ENCODE peak calls at places on chromosomes 16 and 17, in six cellular contexts. H, E, C, F, S and K are unnamed samples.

GRCh38 chr16:27195941-27196595 is 7.3 kb upstream of the KDM8 start:
- DNase-seq in H (no peak), E (peak; percentile 76), C (no peak), F (no peak), S (peak; percentile 86), K (no peak)

GRCh38 chr17:81040791-81041337 is 5.9 kb downstream of the BAIAP2 start:
- DNase-seq in H (no peak), E (no peak), C (no peak), F (no peak), S (peak; percentile 41), K (peak; percentile 19)

GRCh38 chr16:66502020-66502913 is 47.7 kb downstream of the TK2 start:
- DNase-seq in H (peak; percentile 95), E (no peak), C (no peak), F (no peak), S (no peak), K (peak; percentile 59)

GRCh38 chr16:19169081-19169639 is 1.1 kb downstream of the SYT17 start:
- DNase-seq in H (no peak), E (no peak), C (no peak), F (peak; percentile 60), S (no peak), K (no peak)

GRCh38 chr17:14904406-14904805 is 360.7 kb downstream of the PMP22 start:
- DNase-seq in H (no peak), E (no peak), C (no peak), F (no peak), S (no peak), K (peak; percentile 74)

GRCh38 chr16:12201216-12201615 is 224.7 kb downstream of the SNX29 start:
- DNase-seq in H (no peak), E (no peak), C (no peak), F (no peak), S (no peak), K (no peak)

GRCh38 chr16:67034478-67034877 is 5.5 kb downstream of the CBFB start:
- DNase-seq in H (no peak), E (no peak), C (no peak), F (no peak), S (no peak), K (peak; percentile 52)

GRCh38 chr17:1986783-1987451 is 38.2 kb downstream of the RTN4RL1 start:
- DNase-seq in H (no peak), E (no peak), C (no peak), F (no peak), S (no peak), K (peak; percentile 38)

GRCh38 chr16:81778861-81779539 is at the start of gene PLCG2:
- DNase-seq in H (peak; percentile 92), E (peak; percentile 58), C (no peak), F (peak; percentile 83), S (no peak), K (peak; percentile 17)

GRCh38 chr16:10608687-10609409 is 28.4 kb upstream of the EMP2 start:
- DNase-seq in H (no peak), E (no peak), C (no peak), F (no peak), S (no peak), K (no peak)

GRCh38 chr17:77601054-77601979 is 357.2 kb upstream of the TNRC6C start:
- DNase-seq in H (peak; percentile 92), E (no peak), C (no peak), F (no peak), S (no peak), K (no peak)

GRCh38 chr17:49677933-49678847 is at the start of gene SPOP:
- DNase-seq in H (peak; percentile 100), E (peak; percentile 99), C (peak; percentile 98), F (peak; percentile 100), S (peak; percentile 99), K (peak; percentile 100)

GRCh38 chr17:78268960-78269892 is 37.8 kb downstream of the TMEM235 start:
- DNase-seq in H (no peak), E (no peak), C (no peak), F (peak; percentile 65), S (no peak), K (no peak)

GRCh38 chr16:67805718-67806427 is 487 bp downstream of the RANBP10 start:
- DNase-seq in H (no peak), E (no peak), C (no peak), F (peak; percentile 82), S (peak; percentile 40), K (no peak)

GRCh38 chr17:72618018-72618509 is 474.4 kb downstream of the SLC39A11 start:
- DNase-seq in H (no peak), E (no peak), C (no peak), F (no peak), S (peak; percentile 86), K (no peak)

GRCh38 chr16:75236232-75236631 is 15.2 kb downstream of the BCAR1 start:
- DNase-seq in H (no peak), E (no peak), C (no peak), F (no peak), S (no peak), K (no peak)

GRCh38 chr17:58247511-58248363 is 9.4 kb downstream of the LPO start:
- DNase-seq in H (no peak), E (no peak), C (no peak), F (no peak), S (no peak), K (no peak)

GRCh38 chr17:44241104-44241503 is 21.6 kb upstream of the UBTF start:
- DNase-seq in H (no peak), E (no peak), C (no peak), F (no peak), S (no peak), K (no peak)

GRCh38 chr17:44005865-44006580 is 1.6 kb downstream of the NAGS start:
- DNase-seq in H (peak; percentile 90), E (no peak), C (no peak), F (peak; percentile 84), S (peak; percentile 58), K (no peak)

GRCh38 chr17:19996086-19996485 is 13.1 kb upstream of the SPECC1 start:
- DNase-seq in H (no peak), E (no peak), C (no peak), F (no peak), S (no peak), K (no peak)

GRCh38 chr16:81601601-81602251 is 157.1 kb downstream of the CMIP start:
- DNase-seq in H (peak; percentile 86), E (no peak), C (peak; percentile 24), F (no peak), S (no peak), K (peak; percentile 54)

GRCh38 chr16:89072216-89073130 is 21.2 kb upstream of the ACSF3 start:
- DNase-seq in H (no peak), E (no peak), C (peak; percentile 58), F (peak; percentile 47), S (peak; percentile 22), K (peak; percentile 24)

GRCh38 chr16:27377666-27378485 is 24.1 kb upstream of the IL21R start:
- DNase-seq in H (peak; percentile 66), E (peak; percentile 54), C (no peak), F (no peak), S (no peak), K (no peak)

GRCh38 chr17:62187681-62188080 is 122.6 kb upstream of the MED13 start:
- DNase-seq in H (no peak), E (no peak), C (no peak), F (no peak), S (no peak), K (peak; percentile 16)

GRCh38 chr16:57235128-57236092 is 9.6 kb upstream of the ARL2BP start:
- DNase-seq in H (no peak), E (no peak), C (peak; percentile 56), F (no peak), S (no peak), K (peak; percentile 27)

GRCh38 chr17:52145496-52145895 is 13.0 kb downstream of the CA10 start:
- DNase-seq in H (no peak), E (no peak), C (no peak), F (no peak), S (no peak), K (peak; percentile 2)

GRCh38 chr16:87391324-87391949 is 699 bp upstream of the MAP1LC3B start:
- DNase-seq in H (peak; percentile 94), E (no peak), C (no peak), F (peak; percentile 85), S (no peak), K (peak; percentile 35)

GRCh38 chr16:27961296-27961620 is 102.3 kb downstream of the GSG1L start:
- DNase-seq in H (no peak), E (no peak), C (no peak), F (no peak), S (no peak), K (no peak)